ENCODE peak calls at places on chromosome 3, in ten cellular contexts. D is glutamatergic neuron; A is AG10803; R is immature natural killer cell; H is adipocyte; S is NCI-H2171 treated with DMSO at 0.1 percent for 48 hours; U is Daoy; F is stimulated activated CD8-positive, alpha-beta memory T cell treated with anti-CD3 and anti-CD28 coated beads, Interleukin-4, amount 100 ng/mL, for 4 hours; C is SW480; I is AG08395. Q is an unnamed sample.
A peak's percentile ranks its signal among the peaks of the same experiment; 100 is the strongest.

GRCh38 chr3:157073810-157074209 is 86.1 kb downstream of the CCNL1 start:
- DNase-seq in C (peak; percentile 65), A (peak; percentile 95), U (peak; percentile 45), D (no peak), F (no peak), R (no peak), I (peak; percentile 85), H (peak; percentile 92), S (no peak), Q (no peak)

GRCh38 chr3:71416868-71417267 is 166.7 kb downstream of the FOXP1 start:
- DNase-seq in D (peak; percentile 31), U (no peak), S (peak; percentile 56), C (no peak), I (no peak), A (no peak), H (no peak), R (peak; percentile 24), F (no peak), Q (peak; percentile 21)

GRCh38 chr3:22555753-22556152 is 647.4 kb upstream of the UBE2E2 start:
- DNase-seq in I (no peak), F (no peak), R (no peak), H (no peak), C (no peak), U (no peak), S (no peak), D (no peak), A (no peak), Q (no peak)

GRCh38 chr3:197151562-197151961 is 121.9 kb upstream of the MELTF start:
- DNase-seq in C (no peak), S (peak; percentile 45), H (peak; percentile 77), R (no peak), I (peak; percentile 26), F (no peak), A (peak; percentile 64), U (peak; percentile 73), D (no peak), Q (peak; percentile 52)

GRCh38 chr3:154799801-154800200 is 280.3 kb upstream of the MME start:
- DNase-seq in I (no peak), F (no peak), R (no peak), S (no peak), C (no peak), H (peak; percentile 44), U (no peak), D (no peak), A (peak; percentile 35), Q (no peak)

GRCh38 chr3:101228441-101228840 is 91.9 kb downstream of the IMPG2 start:
- DNase-seq in D (no peak), C (no peak), I (no peak), R (no peak), S (no peak), F (no peak), H (no peak), U (no peak), A (no peak), Q (no peak)

GRCh38 chr3:8529197-8529637 is 27.6 kb downstream of the LMCD1 start:
- DNase-seq in I (no peak), S (no peak), A (peak; percentile 64), H (no peak), F (no peak), C (peak; percentile 3), D (no peak), R (no peak), U (no peak), Q (no peak)

GRCh38 chr3:171801738-171802600 is 8.3 kb downstream of the PLD1 start:
- DNase-seq in D (no peak), C (no peak), S (no peak), F (no peak), R (no peak), U (peak; percentile 82), I (peak; percentile 58), H (peak; percentile 79), A (peak; percentile 93), Q (peak; percentile 92)

GRCh38 chr3:52090131-52090548 is 33.8 kb upstream of the DUSP7 start:
- DNase-seq in C (peak; percentile 83), I (peak; percentile 88), A (peak; percentile 91), F (no peak), H (peak; percentile 81), D (no peak), S (no peak), U (peak; percentile 83), R (no peak), Q (peak; percentile 77)

GRCh38 chr3:32177702-32178198 is 60.7 kb upstream of the CMTM8 start:
- DNase-seq in C (peak; percentile 84), U (peak; percentile 75), R (peak; percentile 3), H (peak; percentile 80), F (no peak), A (peak; percentile 40), D (peak; percentile 62), I (peak; percentile 48), S (peak; percentile 18), Q (peak; percentile 93)

GRCh38 chr3:75294124-75294523 is 370.0 kb upstream of the FRG2C start:
- DNase-seq in A (peak; percentile 26), U (peak; percentile 16), C (peak; percentile 8), D (peak; percentile 70), R (no peak), H (peak; percentile 74), S (no peak), F (no peak), I (peak; percentile 82), Q (no peak)

GRCh38 chr3:133888739-133889340 is 6.8 kb downstream of the RAB6B start:
- DNase-seq in D (no peak), S (no peak), I (no peak), C (no peak), H (no peak), R (no peak), U (no peak), A (no peak), F (no peak), Q (no peak)

GRCh38 chr3:30007668-30008067 is 598.7 kb upstream of the TGFBR2 start:
- DNase-seq in C (peak; percentile 12), S (no peak), R (no peak), F (no peak), H (no peak), D (no peak), A (no peak), I (no peak), U (no peak), Q (peak; percentile 27)

GRCh38 chr3:70823622-70824021 is 511.2 kb upstream of the MDFIC2 start:
- DNase-seq in R (no peak), A (no peak), C (no peak), F (no peak), H (no peak), D (no peak), U (no peak), S (no peak), I (no peak), Q (no peak)

GRCh38 chr3:196553551-196553950 is 14.8 kb downstream of the WDR53 start:
- DNase-seq in U (no peak), A (no peak), I (no peak), D (no peak), R (no peak), S (no peak), F (no peak), H (no peak), C (no peak), Q (no peak)

GRCh38 chr3:127535901-127536817 is 54.4 kb downstream of the TPRA1 start:
- DNase-seq in I (no peak), F (no peak), C (no peak), A (no peak), R (no peak), U (no peak), S (peak; percentile 36), H (no peak), D (no peak), Q (no peak)

GRCh38 chr3:165254812-165255211 is 58.6 kb upstream of the SLITRK3 start:
- DNase-seq in I (no peak), S (no peak), H (no peak), C (peak; percentile 19), U (no peak), F (no peak), R (no peak), D (no peak), A (peak; percentile 0), Q (peak; percentile 69)

GRCh38 chr3:46662771-46663551 is 30.5 kb downstream of the ALS2CL start:
- DNase-seq in A (peak; percentile 61), C (no peak), H (peak; percentile 63), S (no peak), U (no peak), R (no peak), F (no peak), D (no peak), I (peak; percentile 74), Q (peak; percentile 14)

GRCh38 chr3:165797551-165797950 is 39.7 kb downstream of the BCHE start:
- DNase-seq in S (no peak), R (no peak), C (no peak), H (no peak), A (no peak), D (no peak), U (no peak), F (no peak), I (no peak), Q (no peak)

GRCh38 chr3:103963599-103963998 is 1403.1 kb upstream of the ALCAM start:
- DNase-seq in F (no peak), U (no peak), H (no peak), R (no peak), I (no peak), D (peak; percentile 27), A (no peak), C (no peak), S (no peak), Q (no peak)

GRCh38 chr3:177602601-177603136 is 405.4 kb upstream of the TBL1XR1 start:
- DNase-seq in S (peak; percentile 95), I (peak; percentile 16), F (no peak), R (no peak), H (no peak), D (no peak), C (peak; percentile 44), A (no peak), U (no peak), Q (peak; percentile 23)

GRCh38 chr3:190671658-190672057 is 157.8 kb downstream of the IL1RAP start:
- DNase-seq in R (no peak), H (peak; percentile 68), D (no peak), I (peak; percentile 7), S (no peak), C (no peak), A (peak; percentile 53), U (peak; percentile 36), F (no peak), Q (peak; percentile 18)

GRCh38 chr3:170555329-170555728 is 30.5 kb downstream of the SLC7A14 start:
- DNase-seq in D (no peak), C (no peak), I (peak; percentile 17), S (no peak), R (no peak), A (peak; percentile 67), U (no peak), F (no peak), H (peak; percentile 39), Q (no peak)

GRCh38 chr3:78086150-78086549 is 1046.3 kb downstream of the ROBO2 start:
- DNase-seq in U (no peak), F (no peak), I (no peak), R (no peak), A (peak; percentile 6), H (peak; percentile 39), C (peak; percentile 30), D (no peak), S (no peak), Q (peak; percentile 55)

GRCh38 chr3:71680588-71680987 is 44.6 kb downstream of the EIF4E3 start:
- DNase-seq in S (no peak), U (peak; percentile 29), F (no peak), C (no peak), A (peak; percentile 58), D (no peak), I (peak; percentile 72), R (no peak), H (peak; percentile 84), Q (peak; percentile 17)

GRCh38 chr3:11721114-11721440 is 77.4 kb upstream of the VGLL4 start:
- DNase-seq in A (peak; percentile 45), I (no peak), S (peak; percentile 84), C (peak; percentile 20), U (no peak), R (no peak), F (no peak), D (no peak), H (peak; percentile 48), Q (no peak)

GRCh38 chr3:188061133-188061532 is 92.8 kb upstream of the LPP start:
- DNase-seq in F (peak; percentile 19), R (peak; percentile 61), S (no peak), I (peak; percentile 45), H (peak; percentile 50), C (peak; percentile 70), A (peak; percentile 59), U (peak; percentile 66), D (no peak), Q (peak; percentile 80)

GRCh38 chr3:181230258-181230657 is 240.7 kb upstream of the DNAJC19 start:
- DNase-seq in H (no peak), C (no peak), D (no peak), A (no peak), S (no peak), F (no peak), I (no peak), U (no peak), R (no peak), Q (no peak)